ENCODE peak calls at places on chromosomes 6 and 20, in seven cellular contexts. T, E, K, W, S, R and G are unnamed samples.

GRCh38 chr6:74368746-74369145 is 672.7 kb downstream of the CD109 start:
- DNase-seq in R (no peak), W (no peak), T (peak), E (no peak), K (no peak), S (no peak), G (no peak)

GRCh38 chr20:36815454-36816091 is 42.0 kb upstream of the DSN1 start:
- DNase-seq in E (no peak), T (no peak), S (no peak), K (no peak), W (no peak), R (no peak), G (no peak)

GRCh38 chr6:45728674-45729073 is 287.0 kb downstream of the CLIC5 start:
- DNase-seq in T (peak), W (no peak), S (no peak), R (no peak), K (no peak), E (no peak), G (no peak)

GRCh38 chr20:35597186-35597585 is 18.4 kb upstream of the SPAG4 start:
- DNase-seq in K (no peak), E (no peak), W (no peak), R (no peak), T (no peak), S (no peak), G (no peak)

GRCh38 chr6:139030539-139030938 is 2.0 kb downstream of the ABRACL start:
- DNase-seq in E (no peak), S (no peak), W (no peak), R (no peak), K (peak), T (no peak), G (no peak)

GRCh38 chr6:125273965-125274364 is 27.8 kb downstream of the HDDC2 start:
- DNase-seq in E (no peak), W (no peak), K (no peak), R (peak), S (no peak), T (peak), G (no peak)

GRCh38 chr6:147973806-147974205 is 368.8 kb upstream of the SASH1 start:
- DNase-seq in W (no peak), E (no peak), R (no peak), S (no peak), K (no peak), T (no peak), G (no peak)

GRCh38 chr6:137043710-137044365 is 927 bp downstream of the IL20RA start:
- DNase-seq in T (peak), R (peak), S (no peak), W (no peak), E (peak), K (peak), G (no peak)

GRCh38 chr6:127866766-127867165 is 34.1 kb downstream of the THEMIS start:
- DNase-seq in E (no peak), K (no peak), S (no peak), R (no peak), T (no peak), W (no peak), G (no peak)

GRCh38 chr6:40550096-40550731 is 37.0 kb downstream of the LRFN2 start:
- DNase-seq in R (peak), S (no peak), W (no peak), K (peak), T (peak), E (no peak), G (no peak)

GRCh38 chr20:699811-700338 is 24.3 kb upstream of the SCRT2 start:
- DNase-seq in T (no peak), S (peak), E (peak), R (peak), K (no peak), W (no peak), G (peak)

GRCh38 chr6:123316733-123317323 is 319.9 kb downstream of the TRDN start:
- DNase-seq in R (no peak), E (no peak), K (peak), T (peak), S (no peak), W (no peak), G (peak)

GRCh38 chr6:22756365-22756764 is 187.0 kb downstream of the HDGFL1 start:
- DNase-seq in T (peak), R (no peak), W (no peak), E (no peak), S (no peak), K (no peak), G (no peak)

GRCh38 chr6:27106382-27106781 is 141.1 kb upstream of the PRSS16 start:
- DNase-seq in K (no peak), E (no peak), R (no peak), S (no peak), T (no peak), W (no peak), G (no peak)

GRCh38 chr6:107716688-107717089 is 107.4 kb downstream of the SCML4 start:
- DNase-seq in S (no peak), R (no peak), E (no peak), K (peak), T (peak), W (peak), G (no peak)